ENCODE peak calls at places on chromosomes 5 and 9, in six cellular contexts. S is brain microvascular endothelial cell; M is GM23248; Z is heart right ventricle; L is Peyer's patch; Y is CD8-positive, alpha-beta T cell. B is an unnamed sample.

GRCh38 chr9:20242767-20243166 is 379.5 kb downstream of the MLLT3 start:
- DNase-seq in S (no peak), M (no peak), Z (no peak), L (no peak), Y (peak), B (no peak)

GRCh38 chr9:128127568-128127989 is at the start of gene PTGES2:
- DNase-seq in S (peak), M (peak), Z (peak), L (peak), Y (peak), B (peak)

GRCh38 chr5:56402273-56403223 is 169.4 kb upstream of the ANKRD55 start:
- DNase-seq in S (no peak), M (no peak), Z (no peak), L (no peak), Y (no peak), B (no peak)

GRCh38 chr5:135058326-135058725 is 24.3 kb upstream of the PITX1 start:
- DNase-seq in S (no peak), M (no peak), Z (no peak), L (no peak), Y (no peak), B (no peak)

GRCh38 chr9:18721267-18722079 is 247.5 kb downstream of the ADAMTSL1 start:
- DNase-seq in S (no peak), M (peak), Z (no peak), L (no peak), Y (no peak), B (no peak)

GRCh38 chr5:134582941-134583340 is 49.7 kb downstream of the SAR1B start:
- DNase-seq in S (no peak), M (no peak), Z (no peak), L (no peak), Y (no peak), B (no peak)

GRCh38 chr5:83306572-83307241 is 164.8 kb upstream of the VCAN start:
- DNase-seq in S (peak), M (peak), Z (peak), L (no peak), Y (no peak), B (no peak)

GRCh38 chr9:89878687-89879086 is 273.9 kb downstream of the GADD45G start:
- DNase-seq in S (peak), M (no peak), Z (peak), L (peak), Y (no peak), B (no peak)

GRCh38 chr5:7179364-7179763 is 216.6 kb upstream of the ADCY2 start:
- DNase-seq in S (no peak), M (no peak), Z (no peak), L (no peak), Y (no peak), B (no peak)

GRCh38 chr9:93807166-93808013 is 147.8 kb downstream of the BARX1 start:
- DNase-seq in S (no peak), M (no peak), Z (no peak), L (no peak), Y (no peak), B (no peak)

GRCh38 chr9:125003332-125003731 is 62.4 kb upstream of the GOLGA1 start:
- DNase-seq in S (no peak), M (no peak), Z (no peak), L (no peak), Y (no peak), B (no peak)

GRCh38 chr5:168477060-168477459 is 9.2 kb upstream of the RARS1 start:
- DNase-seq in S (peak), M (peak), Z (no peak), L (no peak), Y (no peak), B (no peak)

GRCh38 chr5:179191506-179192184 is 131.5 kb downstream of the ZNF354C start:
- DNase-seq in S (no peak), M (no peak), Z (no peak), L (no peak), Y (no peak), B (no peak)

GRCh38 chr9:15834541-15834940 is 281.7 kb downstream of the CCDC171 start:
- DNase-seq in S (peak), M (no peak), Z (no peak), L (no peak), Y (no peak), B (no peak)

GRCh38 chr5:153756540-153756939 is 266.1 kb downstream of the GRIA1 start:
- DNase-seq in S (no peak), M (peak), Z (no peak), L (no peak), Y (no peak), B (no peak)

GRCh38 chr9:131276107-131276888 is at the start of gene FAM78A:
- DNase-seq in S (no peak), M (peak), Z (no peak), L (peak), Y (peak), B (no peak)

GRCh38 chr5:155418960-155419579 is 405.5 kb downstream of the KIF4B start:
- DNase-seq in S (no peak), M (no peak), Z (no peak), L (no peak), Y (no peak), B (no peak)

GRCh38 chr9:126615251-126615790 is 1.6 kb downstream of the LMX1B start:
- DNase-seq in S (no peak), M (peak), Z (no peak), L (no peak), Y (no peak), B (no peak)

GRCh38 chr9:6975198-6975597 is 217.4 kb downstream of the KDM4C start:
- DNase-seq in S (no peak), M (no peak), Z (no peak), L (no peak), Y (no peak), B (no peak)

GRCh38 chr9:116647515-116647809 is 39.6 kb upstream of the TRIM32 start:
- DNase-seq in S (no peak), M (no peak), Z (peak), L (no peak), Y (no peak), B (no peak)

GRCh38 chr9:87085521-87085920 is 138.2 kb upstream of the GAS1 start:
- DNase-seq in S (no peak), M (no peak), Z (no peak), L (no peak), Y (no peak), B (no peak)

GRCh38 chr5:159017787-159018186 is 81.9 kb downstream of the EBF1 start:
- DNase-seq in S (peak), M (peak), Z (peak), L (no peak), Y (no peak), B (no peak)

GRCh38 chr9:16532272-16532671 is 338.2 kb downstream of the BNC2 start:
- DNase-seq in S (no peak), M (no peak), Z (no peak), L (no peak), Y (no peak), B (no peak)

GRCh38 chr9:128246471-128246870 is 29.3 kb downstream of the GOLGA2 start:
- DNase-seq in S (no peak), M (no peak), Z (no peak), L (no peak), Y (no peak), B (no peak)

GRCh38 chr9:95666096-95666784 is 149.5 kb upstream of the PTCH1 start:
- DNase-seq in S (no peak), M (no peak), Z (no peak), L (no peak), Y (no peak), B (no peak)

GRCh38 chr9:135702002-135702721 is at the start of gene KCNT1:
- DNase-seq in S (peak), M (peak), Z (peak), L (no peak), Y (no peak), B (peak)

GRCh38 chr5:137034764-137035479 is 464.2 kb downstream of the SPOCK1 start:
- DNase-seq in S (no peak), M (no peak), Z (no peak), L (no peak), Y (no peak), B (no peak)

GRCh38 chr5:174329738-174330137 is 284.2 kb downstream of the NSG2 start:
- DNase-seq in S (no peak), M (peak), Z (no peak), L (no peak), Y (no peak), B (no peak)

GRCh38 chr5:38814879-38815278 is 30.9 kb upstream of the OSMR start:
- DNase-seq in S (no peak), M (no peak), Z (no peak), L (no peak), Y (no peak), B (no peak)

GRCh38 chr5:38167562-38167996 is 90.8 kb upstream of the EGFLAM start:
- DNase-seq in S (no peak), M (no peak), Z (peak), L (no peak), Y (no peak), B (no peak)

GRCh38 chr9:127463891-127464290 is 12.6 kb downstream of the LRSAM1 start:
- DNase-seq in S (peak), M (peak), Z (peak), L (no peak), Y (no peak), B (no peak)

GRCh38 chr9:115590016-115590415 is 472.1 kb upstream of the TNC start:
- DNase-seq in S (peak), M (peak), Z (peak), L (no peak), Y (no peak), B (no peak)

GRCh38 chr5:50889790-50890189 is 223.4 kb downstream of the PARP8 start:
- DNase-seq in S (no peak), M (peak), Z (no peak), L (no peak), Y (no peak), B (no peak)

GRCh38 chr9:130029591-130029990 is 13.4 kb downstream of the FNBP1 start:
- DNase-seq in S (no peak), M (no peak), Z (no peak), L (no peak), Y (no peak), B (no peak)

GRCh38 chr9:130028493-130029222 is 14.3 kb downstream of the FNBP1 start:
- DNase-seq in S (no peak), M (no peak), Z (no peak), L (no peak), Y (no peak), B (no peak)

GRCh38 chr9:130029223-130029583 is 13.8 kb downstream of the FNBP1 start:
- DNase-seq in S (no peak), M (no peak), Z (no peak), L (no peak), Y (no peak), B (no peak)

GRCh38 chr9:130026583-130027427 is 16.2 kb downstream of the FNBP1 start:
- DNase-seq in S (no peak), M (no peak), Z (no peak), L (no peak), Y (no peak), B (no peak)

DNA sequence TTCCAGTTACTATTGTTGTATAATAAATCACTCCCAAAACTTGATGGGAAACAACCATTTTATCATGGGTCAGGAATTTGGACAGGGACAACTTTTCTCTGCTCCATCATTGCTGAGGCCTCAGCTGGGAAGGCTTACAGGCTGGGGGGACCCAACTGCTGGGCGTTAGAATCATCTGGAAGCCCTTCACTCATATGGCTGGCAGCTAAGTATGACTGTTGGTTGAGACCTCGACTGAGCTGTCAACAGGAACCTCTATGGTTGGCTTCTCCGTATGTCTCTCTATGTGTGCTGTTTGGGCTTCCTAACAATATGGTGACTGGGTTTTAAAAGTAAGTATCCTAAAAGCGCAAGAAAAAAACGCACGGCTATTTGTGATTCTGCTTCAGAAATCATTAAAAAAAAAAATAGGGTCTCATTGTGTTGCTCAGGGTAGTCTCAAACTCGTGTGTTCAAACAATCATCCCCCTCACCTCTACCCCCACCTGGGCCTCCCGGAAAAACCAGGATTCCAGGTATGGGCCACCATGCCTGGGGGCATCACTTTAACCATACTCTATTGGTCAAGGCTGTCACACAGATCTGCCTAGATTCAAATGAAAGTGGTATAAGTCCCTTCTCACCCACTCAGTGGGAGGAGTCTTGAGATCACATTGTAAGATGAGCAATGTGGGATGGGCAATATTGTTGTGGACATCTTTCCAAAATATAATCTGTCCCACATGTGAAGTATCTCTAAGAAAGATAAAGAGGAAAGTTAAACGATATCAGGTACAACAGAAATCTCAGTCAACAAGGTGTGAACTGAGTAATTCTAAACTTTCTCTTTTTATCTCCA is 15.2 kb downstream of the FNBP1 start:
- DNase-seq in S (no peak), M (peak), Z (no peak), L (no peak), Y (no peak), B (no peak)
- H3K27ac ChIP-seq in S (no peak), M (no peak), Z (peak), L (peak), Y (no peak), B (no peak)

GRCh38 chr9:69370430-69370829 is 45.4 kb downstream of the ENTREP1 start:
- DNase-seq in S (no peak), M (no peak), Z (no peak), L (no peak), Y (no peak), B (no peak)
- H3K27ac ChIP-seq in S (no peak), M (no peak), Z (no peak), L (no peak), Y (no peak), B (no peak)

GRCh38 chr5:181203093-181203711 is 1.8 kb downstream of the TRIM7 start:
- DNase-seq in S (no peak), M (peak), Z (no peak), L (no peak), Y (no peak), B (no peak)
- H3K27ac ChIP-seq in S (no peak), M (no peak), Z (no peak), L (no peak), Y (no peak), B (no peak)

DNA sequence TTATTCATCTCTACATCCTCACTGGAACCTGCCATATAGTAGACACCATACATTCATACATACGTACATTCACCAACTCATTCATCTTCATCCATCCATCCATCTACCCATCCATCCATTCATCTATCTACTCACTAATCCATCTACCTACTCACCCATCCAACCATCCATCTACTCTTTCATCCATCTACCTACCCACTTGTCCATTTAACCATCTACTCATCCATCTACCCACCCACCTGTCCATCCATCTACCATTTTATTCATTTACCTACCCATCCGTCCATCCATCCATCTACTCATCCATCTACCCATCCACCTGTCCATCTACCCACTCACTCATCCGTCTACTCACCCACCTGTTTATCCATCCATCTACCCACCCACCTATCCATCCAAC is 31.9 kb upstream of the LCP2 start:
- DNase-seq in S (no peak), M (no peak), Z (no peak), L (no peak), Y (no peak), B (no peak)
- H3K27ac ChIP-seq in S (no peak), M (no peak), Z (peak), L (no peak), Y (peak), B (no peak)